ENCODE peak calls at places on chromosomes 13 and 19, in seven cellular contexts. N, M, I, O, P, S and L are unnamed samples.

GRCh38 chr13:102400619-102401125 is 1.2 kb downstream of the FGF14 start:
- DNase-seq in N (peak), M (peak), I (peak), O (no peak), P (peak), S (no peak), L (no peak)

GRCh38 chr19:18278521-18279265 is 2.7 kb downstream of the JUND start:
- DNase-seq in N (no peak), M (no peak), I (peak), O (peak), P (peak), S (no peak), L (no peak)

GRCh38 chr19:49349567-49349966 is 12.6 kb downstream of the TEAD2 start:
- DNase-seq in N (no peak), M (no peak), I (no peak), O (no peak), P (no peak), S (no peak), L (no peak)

GRCh38 chr13:24032252-24032651 is 128.3 kb upstream of the SPATA13 start:
- DNase-seq in N (peak), M (no peak), I (peak), O (no peak), P (no peak), S (no peak), L (no peak)

GRCh38 chr13:30222253-30222652 is 85.1 kb downstream of the KATNAL1 start:
- DNase-seq in N (peak), M (no peak), I (no peak), O (no peak), P (no peak), S (no peak), L (no peak)

GRCh38 chr13:113562085-113562749 is 22.3 kb upstream of the TFDP1 start:
- DNase-seq in N (peak), M (no peak), I (peak), O (no peak), P (peak), S (no peak), L (peak)

GRCh38 chr13:32837307-32837972 is 178.8 kb upstream of the KL start:
- DNase-seq in N (no peak), M (no peak), I (no peak), O (no peak), P (no peak), S (no peak), L (no peak)

GRCh38 chr13:50589651-50590054 is 253.8 kb downstream of the DLEU7 start:
- DNase-seq in N (peak), M (no peak), I (peak), O (no peak), P (no peak), S (no peak), L (peak)

GRCh38 chr13:114115796-114116195 is 16.6 kb downstream of the RASA3 start:
- DNase-seq in N (no peak), M (no peak), I (no peak), O (peak), P (no peak), S (no peak), L (no peak)

GRCh38 chr13:77516342-77516789 is 19.1 kb upstream of the SCEL start:
- DNase-seq in N (peak), M (no peak), I (peak), O (no peak), P (no peak), S (no peak), L (peak)

GRCh38 chr19:28351761-28352160 is 861.2 kb downstream of the UQCRFS1 start:
- DNase-seq in N (peak), M (no peak), I (peak), O (no peak), P (no peak), S (no peak), L (no peak)

GRCh38 chr13:79477968-79478367 is 3.0 kb upstream of the NDFIP2 start:
- DNase-seq in N (no peak), M (peak), I (no peak), O (no peak), P (no peak), S (no peak), L (no peak)

GRCh38 chr13:91020635-91021034 is 326.9 kb upstream of the MIR17HG start:
- DNase-seq in N (no peak), M (no peak), I (no peak), O (no peak), P (no peak), S (no peak), L (no peak)

GRCh38 chr19:54343868-54344267 is 4.9 kb upstream of the LILRA4 start:
- DNase-seq in N (no peak), M (no peak), I (no peak), O (no peak), P (no peak), S (no peak), L (no peak)

GRCh38 chr13:110950819-110951570 is 36.1 kb upstream of the ANKRD10 start:
- DNase-seq in N (no peak), M (no peak), I (no peak), O (no peak), P (no peak), S (no peak), L (no peak)

GRCh38 chr13:49295231-49295630 is 47.5 kb downstream of the CDADC1 start:
- DNase-seq in N (no peak), M (no peak), I (no peak), O (no peak), P (no peak), S (no peak), L (no peak)

GRCh38 chr13:110915874-110916670 is 1.2 kb upstream of the ANKRD10 start:
- DNase-seq in N (peak), M (no peak), I (peak), O (no peak), P (no peak), S (no peak), L (peak)

GRCh38 chr13:100128838-100129237 is 39.9 kb downstream of the PCCA start:
- DNase-seq in N (no peak), M (no peak), I (no peak), O (no peak), P (no peak), S (no peak), L (no peak)

GRCh38 chr13:27266937-27267336 is 3.7 kb upstream of the RASL11A start:
- DNase-seq in N (no peak), M (no peak), I (peak), O (no peak), P (no peak), S (no peak), L (no peak)

GRCh38 chr13:77022341-77022740 is 4.6 kb downstream of the FBXL3 start:
- DNase-seq in N (peak), M (no peak), I (peak), O (no peak), P (no peak), S (no peak), L (peak)

GRCh38 chr19:40348961-40349507 is 539 bp downstream of the PLD3 start:
- DNase-seq in N (peak), M (no peak), I (peak), O (no peak), P (no peak), S (no peak), L (peak)

GRCh38 chr13:110916671-110917142 is 1.8 kb upstream of the ANKRD10 start:
- DNase-seq in N (peak), M (no peak), I (peak), O (no peak), P (no peak), S (no peak), L (no peak)

GRCh38 chr13:44172411-44172810 is 201.2 kb upstream of the SERP2 start:
- DNase-seq in N (peak), M (no peak), I (no peak), O (no peak), P (no peak), S (no peak), L (no peak)

GRCh38 chr13:113948034-113948742 is 25.7 kb downstream of the C13orf46 start:
- DNase-seq in N (no peak), M (peak), I (no peak), O (no peak), P (no peak), S (no peak), L (no peak)

GRCh38 chr13:80923907-80924306 is 583.0 kb upstream of the SPRY2 start:
- DNase-seq in N (peak), M (no peak), I (peak), O (no peak), P (no peak), S (no peak), L (peak)

GRCh38 chr19:50720921-50721291 is 1.3 kb upstream of the SHANK1 start:
- DNase-seq in N (peak), M (no peak), I (no peak), O (no peak), P (peak), S (no peak), L (no peak)

GRCh38 chr13:19155321-19155861 is 26.2 kb downstream of the TUBA3C start:
- DNase-seq in N (no peak), M (no peak), I (no peak), O (no peak), P (no peak), S (no peak), L (no peak)

GRCh38 chr13:62293081-62293480 is 877.4 kb upstream of the PCDH20 start:
- DNase-seq in N (peak), M (no peak), I (peak), O (no peak), P (no peak), S (no peak), L (peak)

GRCh38 chr13:99721606-99722384 is 220.5 kb downstream of the TM9SF2 start:
- DNase-seq in N (no peak), M (no peak), I (peak), O (no peak), P (peak), S (no peak), L (no peak)

GRCh38 chr13:42048625-42049453 is at the start of gene DGKH:
- DNase-seq in N (peak), M (peak), I (peak), O (peak), P (peak), S (peak), L (peak)

GRCh38 chr13:99629641-99630040 is 128.4 kb downstream of the TM9SF2 start:
- DNase-seq in N (no peak), M (no peak), I (no peak), O (no peak), P (no peak), S (no peak), L (no peak)

GRCh38 chr19:16062789-16063188 is 13.5 kb upstream of the TPM4 start:
- DNase-seq in N (no peak), M (peak), I (peak), O (peak), P (peak), S (peak), L (peak)

GRCh38 chr13:31045621-31046081 is 113.2 kb downstream of the TEX26 start:
- DNase-seq in N (peak), M (peak), I (peak), O (peak), P (no peak), S (no peak), L (peak)

GRCh38 chr13:92657565-92657964 is 569.0 kb upstream of the GPC6 start:
- DNase-seq in N (no peak), M (no peak), I (peak), O (no peak), P (no peak), S (no peak), L (no peak)

GRCh38 chr13:64704121-64704520 is 2526.0 kb downstream of the PCDH9 start:
- DNase-seq in N (no peak), M (no peak), I (peak), O (no peak), P (no peak), S (no peak), L (no peak)

GRCh38 chr19:35013047-35013819 is 13.1 kb downstream of the GRAMD1A start:
- DNase-seq in N (peak), M (peak), I (peak), O (peak), P (peak), S (peak), L (peak)

GRCh38 chr19:54517483-54517882 is 14.9 kb downstream of the LAIR2 start:
- DNase-seq in N (peak), M (no peak), I (peak), O (peak), P (peak), S (no peak), L (peak)

GRCh38 chr13:100528353-100528752 is 60.2 kb downstream of the GGACT start:
- DNase-seq in N (no peak), M (no peak), I (no peak), O (no peak), P (no peak), S (no peak), L (no peak)

GRCh38 chr19:42325308-42325895 is at the start of gene MEGF8:
- DNase-seq in N (peak), M (peak), I (peak), O (peak), P (peak), S (peak), L (peak)
- TF ChIP-seq CTCF in N (no peak), M (peak), I (peak), O (peak), P (no peak), S (no peak), L (no peak)

DNA sequence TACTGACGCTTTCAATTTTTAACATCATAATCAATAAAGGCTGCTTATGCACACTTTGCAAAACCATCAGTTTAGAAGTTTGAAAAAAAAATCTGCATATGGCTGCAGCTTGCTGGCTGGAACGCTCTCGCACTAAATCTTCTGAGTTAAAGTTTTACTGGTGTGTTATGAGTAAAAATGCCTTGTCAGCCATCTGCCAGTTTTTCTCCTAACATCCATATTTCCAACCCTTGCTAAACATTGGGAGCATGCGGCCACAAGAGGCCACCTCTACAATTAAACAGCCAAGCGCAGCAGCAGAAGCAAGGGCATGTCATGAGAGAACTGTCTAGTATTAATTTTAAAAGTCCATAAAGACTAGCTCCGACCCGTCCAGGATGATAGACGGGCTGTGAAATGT is 248.3 kb downstream of the TSHZ3 start:
- DNase-seq in N (no peak), M (no peak), I (no peak), O (no peak), P (no peak), S (no peak), L (no peak)
- TF ChIP-seq CTCF in N (no peak), M (no peak), I (no peak), O (no peak), P (no peak), S (no peak), L (no peak)

GRCh38 chr19:47310323-47310722 is 662 bp downstream of the C5AR1 start:
- DNase-seq in N (no peak), M (no peak), I (no peak), O (no peak), P (no peak), S (no peak), L (no peak)

GRCh38 chr19:47312366-47313006 is 2.8 kb downstream of the C5AR1 start:
- DNase-seq in N (no peak), M (no peak), I (no peak), O (no peak), P (no peak), S (no peak), L (no peak)

GRCh38 chr19:47309038-47309437 is 623 bp upstream of the C5AR1 start:
- DNase-seq in N (peak), M (no peak), I (no peak), O (no peak), P (no peak), S (no peak), L (peak)

GRCh38 chr19:47309608-47310007 is at the start of gene C5AR1:
- DNase-seq in N (no peak), M (peak), I (no peak), O (peak), P (no peak), S (no peak), L (peak)

GRCh38 chr19:47310819-47311218 is 1.2 kb downstream of the C5AR1 start:
- DNase-seq in N (peak), M (peak), I (peak), O (no peak), P (no peak), S (no peak), L (peak)
- TF ChIP-seq CTCF in N (no peak), M (no peak), I (no peak), O (no peak), P (no peak), S (no peak), L (no peak)

DNA sequence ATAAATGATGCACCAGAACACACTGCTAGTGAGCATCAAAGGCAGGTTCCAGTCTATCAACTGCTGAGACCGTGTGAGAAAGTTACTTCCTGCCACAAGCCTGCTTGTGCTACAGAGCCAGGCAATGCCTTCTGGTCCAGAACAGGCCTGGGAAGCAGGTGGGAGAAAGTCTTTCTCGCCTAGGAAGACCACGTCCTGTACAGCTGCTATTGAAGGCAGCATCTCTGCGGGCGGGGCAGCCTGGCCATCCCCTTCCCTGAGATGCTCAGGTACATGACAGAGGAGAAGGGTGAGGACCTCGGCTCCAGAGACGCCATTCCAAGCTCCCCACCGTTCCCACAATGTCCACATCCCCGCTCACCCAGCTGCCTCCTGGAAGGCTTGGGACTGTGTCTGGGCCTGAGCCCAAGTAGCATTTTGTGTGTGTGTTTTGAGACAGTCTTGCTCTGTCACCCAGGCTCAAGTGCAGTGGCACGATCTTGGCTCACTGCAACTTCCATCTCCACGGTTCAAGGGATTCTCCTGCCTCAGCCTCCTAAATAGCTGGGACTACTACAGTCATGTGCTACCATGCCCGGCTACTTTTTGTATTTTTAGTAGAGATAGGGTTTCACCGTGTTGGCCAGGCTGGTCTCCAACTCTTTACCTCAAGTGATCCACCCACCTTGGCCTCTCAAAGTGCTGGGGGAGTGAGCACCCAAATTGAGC is 3.4 kb downstream of the RFX1 start:
- DNase-seq in N (no peak), M (peak), I (no peak), O (peak), P (no peak), S (no peak), L (no peak)
- TF ChIP-seq CTCF in N (no peak), M (no peak), I (no peak), O (no peak), P (no peak), S (no peak), L (no peak)

GRCh38 chr13:37138169-37138568 is 32.7 kb upstream of the CSNK1A1L start:
- DNase-seq in N (peak), M (no peak), I (peak), O (no peak), P (peak), S (no peak), L (peak)
- TF ChIP-seq CTCF in N (peak), M (peak), I (peak), O (no peak), P (no peak), S (no peak), L (peak)